ENCODE peak calls at places on chromosomes 16 and 17, in five cellular contexts. B, W, T, H and E are unnamed samples.

GRCh38 chr16:3819741-3820724 is 60.5 kb downstream of the CREBBP start:
- DNase-seq in H (peak), B (peak), T (no peak), W (peak), E (peak)

GRCh38 chr17:38885728-38886642 is 16.1 kb downstream of the LASP1 start:
- DNase-seq in W (no peak), B (no peak), T (no peak), H (peak), E (no peak)

GRCh38 chr17:7146115-7146514 is 31.5 kb upstream of the ASGR2 start:
- DNase-seq in H (no peak), T (no peak), W (no peak), B (no peak), E (no peak)

GRCh38 chr17:71208111-71208704 is 912.6 kb upstream of the SOX9 start:
- DNase-seq in B (peak), T (no peak), W (peak), H (no peak), E (peak)

GRCh38 chr17:6525111-6525510 is 31.2 kb downstream of the PITPNM3 start:
- DNase-seq in B (no peak), H (no peak), T (no peak), W (no peak), E (no peak)

GRCh38 chr17:21510686-21511367 is 134.7 kb downstream of the KCNJ12 start:
- DNase-seq in T (no peak), B (no peak), H (no peak), W (no peak), E (no peak)

GRCh38 chr17:73711916-73712315 is 67.7 kb upstream of the SDK2 start:
- DNase-seq in W (no peak), T (no peak), B (no peak), H (no peak), E (no peak)

GRCh38 chr17:15436399-15437369 is 30.7 kb downstream of the CDRT4 start:
- DNase-seq in T (peak), B (no peak), W (peak), H (peak), E (no peak)

GRCh38 chr17:16342979-16343378 is 10.3 kb downstream of the CENPV start:
- DNase-seq in T (no peak), H (no peak), W (peak), B (no peak), E (no peak)

GRCh38 chr17:63275318-63275967 is 170.7 kb downstream of the CYB561 start:
- DNase-seq in T (peak), H (no peak), W (peak), B (peak), E (peak)

GRCh38 chr16:16033208-16033717 is 83.8 kb downstream of the ABCC1 start:
- DNase-seq in B (no peak), T (peak), H (no peak), W (no peak), E (no peak)